ENCODE peak calls at places on chromosomes 3 and 15, in six cellular contexts. One of them, this sample, is unnamed.
A peak's percentile ranks its signal among the peaks of the same experiment; 100 is the strongest.

GRCh38 chr3:58524326-58524888 is 12.6 kb downstream of the ACOX2 start:
- DNase-seq in DND-41: no peak
- DNase-seq in testis: no peak
- DNase-seq in mammary epithelial cell: no peak
- DNase-seq in left lung: no peak
- DNase-seq in Peyer's patch: no peak
- DNase-seq in this sample: no peak

GRCh38 chr3:28018925-28019718 is 222.3 kb upstream of the CMC1 start:
- DNase-seq in mammary epithelial cell: no peak
- DNase-seq in left lung: no peak
- DNase-seq in testis: no peak
- DNase-seq in DND-41: no peak
- DNase-seq in Peyer's patch: no peak
- DNase-seq in this sample: no peak

GRCh38 chr3:89565098-89565497 is 457.7 kb downstream of the EPHA3 start:
- DNase-seq in DND-41: no peak
- DNase-seq in Peyer's patch: no peak
- DNase-seq in left lung: no peak
- DNase-seq in testis: no peak
- DNase-seq in mammary epithelial cell: peak; percentile 87
- DNase-seq in this sample: no peak

GRCh38 chr3:183711516-183711915 is 13.9 kb downstream of the YEATS2 start:
- DNase-seq in mammary epithelial cell: no peak
- DNase-seq in testis: no peak
- DNase-seq in left lung: no peak
- DNase-seq in DND-41: no peak
- DNase-seq in Peyer's patch: no peak
- DNase-seq in this sample: no peak

GRCh38 chr3:79306939-79307590 is 460.7 kb downstream of the ROBO1 start:
- DNase-seq in Peyer's patch: no peak
- DNase-seq in DND-41: no peak
- DNase-seq in mammary epithelial cell: no peak
- DNase-seq in left lung: no peak
- DNase-seq in testis: no peak
- DNase-seq in this sample: no peak

GRCh38 chr3:69454204-69454787 is 68.4 kb upstream of the FRMD4B start:
- DNase-seq in mammary epithelial cell: no peak
- DNase-seq in left lung: no peak
- DNase-seq in DND-41: no peak
- DNase-seq in testis: no peak
- DNase-seq in Peyer's patch: no peak
- DNase-seq in this sample: no peak

GRCh38 chr3:42994595-42994994 is 15.5 kb downstream of the GASK1A start:
- DNase-seq in mammary epithelial cell: no peak
- DNase-seq in DND-41: no peak
- DNase-seq in testis: no peak
- DNase-seq in Peyer's patch: no peak
- DNase-seq in left lung: no peak
- DNase-seq in this sample: no peak

GRCh38 chr3:156264771-156265170 is 144.4 kb downstream of the KCNAB1 start:
- DNase-seq in Peyer's patch: no peak
- DNase-seq in testis: no peak
- DNase-seq in DND-41: no peak
- DNase-seq in left lung: no peak
- DNase-seq in mammary epithelial cell: no peak
- DNase-seq in this sample: no peak

GRCh38 chr15:59622289-59622688 is 10.7 kb downstream of the GCNT3 start:
- DNase-seq in testis: peak; percentile 58
- DNase-seq in left lung: no peak
- DNase-seq in mammary epithelial cell: peak; percentile 66
- DNase-seq in Peyer's patch: peak; percentile 48
- DNase-seq in DND-41: peak; percentile 26
- DNase-seq in this sample: peak; percentile 47

GRCh38 chr15:43361313-43361903 is 9.4 kb downstream of the ZSCAN29 start:
- DNase-seq in mammary epithelial cell: no peak
- DNase-seq in testis: no peak
- DNase-seq in Peyer's patch: no peak
- DNase-seq in left lung: no peak
- DNase-seq in DND-41: no peak
- DNase-seq in this sample: no peak

GRCh38 chr3:115270849-115271248 is 123.8 kb upstream of the ZBTB20 start:
- DNase-seq in mammary epithelial cell: no peak
- DNase-seq in left lung: no peak
- DNase-seq in DND-41: no peak
- DNase-seq in testis: no peak
- DNase-seq in Peyer's patch: no peak
- DNase-seq in this sample: no peak

GRCh38 chr15:60299452-60300047 is 98.2 kb downstream of the ANXA2 start:
- DNase-seq in DND-41: no peak
- DNase-seq in mammary epithelial cell: peak; percentile 56
- DNase-seq in Peyer's patch: no peak
- DNase-seq in testis: peak; percentile 55
- DNase-seq in left lung: no peak
- DNase-seq in this sample: no peak

GRCh38 chr3:122315619-122316018 is 9.4 kb upstream of the CSTA start:
- DNase-seq in Peyer's patch: no peak
- DNase-seq in mammary epithelial cell: no peak
- DNase-seq in testis: no peak
- DNase-seq in left lung: no peak
- DNase-seq in DND-41: no peak
- DNase-seq in this sample: no peak

GRCh38 chr3:122314467-122314866 is 10.6 kb upstream of the CSTA start:
- DNase-seq in mammary epithelial cell: peak; percentile 93
- DNase-seq in Peyer's patch: no peak
- DNase-seq in testis: no peak
- DNase-seq in DND-41: no peak
- DNase-seq in left lung: no peak
- DNase-seq in this sample: no peak

GRCh38 chr3:122322095-122323075 is 2.7 kb upstream of the CSTA start:
- DNase-seq in Peyer's patch: no peak
- DNase-seq in left lung: no peak
- DNase-seq in testis: no peak
- DNase-seq in DND-41: peak; percentile 12
- DNase-seq in mammary epithelial cell: no peak
- DNase-seq in this sample: no peak

GRCh38 chr3:122316368-122316767 is 8.7 kb upstream of the CSTA start:
- DNase-seq in Peyer's patch: no peak
- DNase-seq in left lung: no peak
- DNase-seq in mammary epithelial cell: no peak
- DNase-seq in DND-41: no peak
- DNase-seq in testis: no peak
- DNase-seq in this sample: no peak

DNA sequence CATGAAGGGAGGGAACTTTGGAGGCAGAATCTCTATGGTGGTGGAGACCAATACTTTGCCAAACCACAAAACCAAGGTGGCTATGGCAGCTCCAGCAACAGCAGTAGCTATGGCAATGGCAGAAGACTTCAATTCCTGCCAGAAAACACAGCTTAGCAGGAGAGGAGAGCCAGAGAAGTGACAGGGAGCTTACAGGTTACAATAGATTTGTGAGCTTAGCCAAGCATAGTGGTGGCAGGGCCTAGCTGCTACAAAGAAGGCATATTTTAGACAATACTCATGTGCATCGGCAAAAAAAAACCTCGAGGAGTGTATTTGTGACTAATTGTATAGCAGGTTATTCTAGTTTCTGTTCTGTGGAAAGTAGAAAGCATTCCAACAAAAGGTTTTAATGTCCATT is 6.4 kb upstream of the CSTA start:
- DNase-seq in left lung: no peak
- DNase-seq in Peyer's patch: no peak
- DNase-seq in testis: no peak
- DNase-seq in mammary epithelial cell: peak; percentile 84
- DNase-seq in DND-41: no peak
- DNase-seq in this sample: no peak
- H3K27ac ChIP-seq in left lung: no peak overlapping the region
- H3K27ac ChIP-seq in Peyer's patch: no peak overlapping the region
- H3K27ac ChIP-seq in testis: no peak overlapping the region
- H3K27ac ChIP-seq in mammary epithelial cell: peak overlapping the region; percentile 65
- H3K27ac ChIP-seq in DND-41: no peak overlapping the region
- H3K27ac ChIP-seq in this sample: no peak overlapping the region

DNA sequence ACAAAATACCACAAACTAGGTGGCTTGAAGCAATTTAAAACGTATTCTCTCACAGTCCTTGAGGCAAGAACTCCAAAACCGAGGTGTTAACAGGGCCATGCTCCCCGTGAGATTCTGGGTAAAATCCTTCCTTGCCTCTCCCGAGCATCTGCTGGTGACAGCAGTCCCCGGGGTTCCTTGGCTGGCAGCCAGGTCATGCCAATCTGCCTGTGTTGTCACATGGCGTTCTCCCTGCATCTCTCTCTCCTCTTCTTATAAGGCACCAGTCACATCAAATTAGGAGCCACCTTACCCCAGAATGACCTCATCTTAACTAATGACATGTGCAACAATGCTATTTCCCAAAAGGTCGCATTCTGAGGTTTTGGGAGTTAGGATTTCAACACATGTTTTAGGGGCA is 26.3 kb upstream of the LRRN1 start:
- DNase-seq in mammary epithelial cell: no peak
- DNase-seq in DND-41: no peak
- DNase-seq in Peyer's patch: no peak
- DNase-seq in testis: no peak
- DNase-seq in left lung: no peak
- DNase-seq in this sample: no peak
- H3K4me3 ChIP-seq in mammary epithelial cell: no peak overlapping the region
- H3K4me3 ChIP-seq in DND-41: no peak overlapping the region
- H3K4me3 ChIP-seq in Peyer's patch: no peak overlapping the region
- H3K4me3 ChIP-seq in testis: no peak overlapping the region
- H3K4me3 ChIP-seq in left lung: no peak overlapping the region
- H3K4me3 ChIP-seq in this sample: no peak overlapping the region

GRCh38 chr15:89654847-89655805 is at the start of gene KIF7:
- DNase-seq in left lung: no peak
- DNase-seq in DND-41: peak; percentile 59
- DNase-seq in Peyer's patch: no peak
- DNase-seq in mammary epithelial cell: peak; percentile 19
- DNase-seq in testis: peak; percentile 34
- DNase-seq in this sample: no peak
- H3K27ac ChIP-seq in left lung: no peak within 1 kb of the TSS
- H3K27ac ChIP-seq in DND-41: no peak within 1 kb of the TSS
- H3K27ac ChIP-seq in Peyer's patch: peak within 1 kb of the TSS; percentile 16
- H3K27ac ChIP-seq in mammary epithelial cell: no peak within 1 kb of the TSS
- H3K27ac ChIP-seq in testis: peak within 1 kb of the TSS; percentile 13
- H3K27ac ChIP-seq in this sample: no peak within 1 kb of the TSS

DNA sequence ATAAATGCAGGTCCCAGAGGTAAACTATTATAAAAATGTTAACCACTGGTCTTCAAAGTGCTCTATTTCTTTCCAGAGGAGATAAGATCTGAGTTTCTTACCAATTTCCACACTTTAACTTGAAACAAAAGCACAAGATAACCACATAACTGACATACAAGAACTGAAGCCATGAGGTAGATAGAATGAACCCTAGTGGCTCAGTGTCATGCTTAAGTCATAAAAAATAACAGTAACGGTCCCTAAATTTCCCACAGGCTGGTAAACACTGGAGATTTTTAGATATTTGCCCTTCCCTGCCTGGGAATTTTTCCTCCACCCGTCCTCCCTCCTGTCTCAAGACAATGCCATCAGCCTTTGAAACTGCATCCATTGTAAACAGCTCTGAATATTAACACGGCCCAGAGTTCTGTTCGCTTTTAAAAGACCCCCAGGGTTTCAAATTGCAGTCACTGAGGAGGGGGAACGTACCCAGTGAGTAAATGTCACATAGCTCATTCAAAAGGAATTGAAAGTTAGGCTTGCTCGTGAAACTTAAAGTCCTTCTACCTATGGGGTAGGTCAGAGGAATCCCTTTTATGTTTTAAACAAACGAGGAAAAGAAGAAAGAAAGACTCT is 5.7 kb downstream of the LRIG1 start:
- DNase-seq in Peyer's patch: no peak
- DNase-seq in DND-41: no peak
- DNase-seq in left lung: no peak
- DNase-seq in testis: no peak
- DNase-seq in mammary epithelial cell: no peak
- DNase-seq in this sample: no peak
- H3K4me3 ChIP-seq in Peyer's patch: no peak overlapping the region
- H3K4me3 ChIP-seq in DND-41: no peak overlapping the region
- H3K4me3 ChIP-seq in left lung: no peak overlapping the region
- H3K4me3 ChIP-seq in testis: no peak overlapping the region
- H3K4me3 ChIP-seq in mammary epithelial cell: no peak overlapping the region
- H3K4me3 ChIP-seq in this sample: no peak overlapping the region

GRCh38 chr3:29285356-29286070 is 4.6 kb downstream of the RBMS3 start:
- DNase-seq in testis: no peak
- DNase-seq in mammary epithelial cell: peak; percentile 76
- DNase-seq in left lung: no peak
- DNase-seq in Peyer's patch: no peak
- DNase-seq in DND-41: no peak
- DNase-seq in this sample: no peak
- H3K27ac ChIP-seq in testis: peak overlapping the region; percentile 70
- H3K27ac ChIP-seq in mammary epithelial cell: peak overlapping the region; percentile 93
- H3K27ac ChIP-seq in left lung: peak overlapping the region; percentile 75
- H3K27ac ChIP-seq in Peyer's patch: peak overlapping the region; percentile 13
- H3K27ac ChIP-seq in DND-41: no peak overlapping the region
- H3K27ac ChIP-seq in this sample: peak overlapping the region; percentile 66